ENCODE peak calls at places on chromosome 6, in eight cellular contexts. One of them, this sample, is unnamed.

GRCh38 chr6:107540465-107540857 is 50.5 kb downstream of the SOBP start:
- DNase-seq in right lobe of liver: peak
- DNase-seq in omental fat pad: no peak
- DNase-seq in epithelial cell of proximal tubule: no peak
- DNase-seq in fibroblast of the aortic adventitia: no peak
- DNase-seq in CD8-positive, alpha-beta T cell: no peak
- DNase-seq in heart right ventricle: no peak
- DNase-seq in IMR-90: peak
- DNase-seq in this sample: no peak

GRCh38 chr6:163386329-163386910 is 28.1 kb upstream of the QKI start:
- DNase-seq in IMR-90: no peak
- DNase-seq in epithelial cell of proximal tubule: no peak
- DNase-seq in right lobe of liver: no peak
- DNase-seq in omental fat pad: no peak
- DNase-seq in fibroblast of the aortic adventitia: no peak
- DNase-seq in CD8-positive, alpha-beta T cell: no peak
- DNase-seq in heart right ventricle: no peak
- DNase-seq in this sample: no peak

GRCh38 chr6:38671885-38672467 is 31.0 kb downstream of the GLO1 start:
- DNase-seq in heart right ventricle: peak
- DNase-seq in fibroblast of the aortic adventitia: peak
- DNase-seq in CD8-positive, alpha-beta T cell: peak
- DNase-seq in epithelial cell of proximal tubule: no peak
- DNase-seq in IMR-90: peak
- DNase-seq in right lobe of liver: no peak
- DNase-seq in omental fat pad: no peak
- DNase-seq in this sample: peak

GRCh38 chr6:88641178-88641903 is 322.1 kb downstream of the RNGTT start:
- DNase-seq in IMR-90: peak
- DNase-seq in right lobe of liver: no peak
- DNase-seq in fibroblast of the aortic adventitia: peak
- DNase-seq in epithelial cell of proximal tubule: no peak
- DNase-seq in omental fat pad: no peak
- DNase-seq in CD8-positive, alpha-beta T cell: no peak
- DNase-seq in heart right ventricle: no peak
- DNase-seq in this sample: no peak

GRCh38 chr6:76275746-76276145 is 203.3 kb upstream of the IMPG1 start:
- DNase-seq in IMR-90: no peak
- DNase-seq in omental fat pad: no peak
- DNase-seq in right lobe of liver: no peak
- DNase-seq in heart right ventricle: no peak
- DNase-seq in CD8-positive, alpha-beta T cell: no peak
- DNase-seq in fibroblast of the aortic adventitia: no peak
- DNase-seq in epithelial cell of proximal tubule: no peak
- DNase-seq in this sample: no peak

GRCh38 chr6:158003910-158004695 is 22.4 kb downstream of the SYNJ2 start:
- DNase-seq in fibroblast of the aortic adventitia: peak
- DNase-seq in omental fat pad: no peak
- DNase-seq in epithelial cell of proximal tubule: no peak
- DNase-seq in heart right ventricle: no peak
- DNase-seq in CD8-positive, alpha-beta T cell: no peak
- DNase-seq in right lobe of liver: no peak
- DNase-seq in IMR-90: no peak
- DNase-seq in this sample: no peak

GRCh38 chr6:71383891-71384489 is 95.4 kb downstream of the OGFRL1 start:
- DNase-seq in IMR-90: peak
- DNase-seq in omental fat pad: no peak
- DNase-seq in fibroblast of the aortic adventitia: peak
- DNase-seq in right lobe of liver: no peak
- DNase-seq in CD8-positive, alpha-beta T cell: no peak
- DNase-seq in epithelial cell of proximal tubule: no peak
- DNase-seq in heart right ventricle: peak
- DNase-seq in this sample: peak

GRCh38 chr6:80527552-80528052 is 421.1 kb downstream of the BCKDHB start:
- DNase-seq in omental fat pad: no peak
- DNase-seq in CD8-positive, alpha-beta T cell: no peak
- DNase-seq in fibroblast of the aortic adventitia: no peak
- DNase-seq in right lobe of liver: no peak
- DNase-seq in epithelial cell of proximal tubule: no peak
- DNase-seq in IMR-90: peak
- DNase-seq in heart right ventricle: no peak
- DNase-seq in this sample: no peak

GRCh38 chr6:47188588-47189021 is 121.1 kb downstream of the TNFRSF21 start:
- DNase-seq in CD8-positive, alpha-beta T cell: no peak
- DNase-seq in fibroblast of the aortic adventitia: peak
- DNase-seq in epithelial cell of proximal tubule: no peak
- DNase-seq in IMR-90: peak
- DNase-seq in right lobe of liver: peak
- DNase-seq in omental fat pad: no peak
- DNase-seq in heart right ventricle: no peak
- DNase-seq in this sample: peak

GRCh38 chr6:35149891-35150566 is 8.9 kb upstream of the TCP11 start:
- DNase-seq in CD8-positive, alpha-beta T cell: no peak
- DNase-seq in right lobe of liver: no peak
- DNase-seq in epithelial cell of proximal tubule: no peak
- DNase-seq in heart right ventricle: no peak
- DNase-seq in IMR-90: no peak
- DNase-seq in fibroblast of the aortic adventitia: no peak
- DNase-seq in omental fat pad: no peak
- DNase-seq in this sample: no peak

GRCh38 chr6:133991096-133991593 is 38.1 kb downstream of the TBPL1 start:
- DNase-seq in epithelial cell of proximal tubule: no peak
- DNase-seq in heart right ventricle: no peak
- DNase-seq in right lobe of liver: no peak
- DNase-seq in IMR-90: peak
- DNase-seq in omental fat pad: no peak
- DNase-seq in fibroblast of the aortic adventitia: peak
- DNase-seq in CD8-positive, alpha-beta T cell: no peak
- DNase-seq in this sample: peak

GRCh38 chr6:161829186-161829794 is 555.4 kb upstream of the AGPAT4 start:
- DNase-seq in CD8-positive, alpha-beta T cell: no peak
- DNase-seq in epithelial cell of proximal tubule: no peak
- DNase-seq in omental fat pad: no peak
- DNase-seq in heart right ventricle: no peak
- DNase-seq in fibroblast of the aortic adventitia: no peak
- DNase-seq in right lobe of liver: no peak
- DNase-seq in IMR-90: no peak
- DNase-seq in this sample: no peak

GRCh38 chr6:6007311-6008113 is 787 bp upstream of the NRN1 start:
- DNase-seq in heart right ventricle: peak
- DNase-seq in omental fat pad: no peak
- DNase-seq in epithelial cell of proximal tubule: no peak
- DNase-seq in IMR-90: no peak
- DNase-seq in right lobe of liver: no peak
- DNase-seq in fibroblast of the aortic adventitia: no peak
- DNase-seq in CD8-positive, alpha-beta T cell: no peak
- DNase-seq in this sample: no peak

GRCh38 chr6:1802495-1803395 is 193.0 kb downstream of the FOXC1 start:
- DNase-seq in epithelial cell of proximal tubule: no peak
- DNase-seq in IMR-90: no peak
- DNase-seq in CD8-positive, alpha-beta T cell: no peak
- DNase-seq in right lobe of liver: no peak
- DNase-seq in fibroblast of the aortic adventitia: peak
- DNase-seq in omental fat pad: no peak
- DNase-seq in heart right ventricle: no peak
- DNase-seq in this sample: no peak

GRCh38 chr6:34958748-34959147 is 69.7 kb downstream of the ANKS1A start:
- DNase-seq in heart right ventricle: no peak
- DNase-seq in fibroblast of the aortic adventitia: no peak
- DNase-seq in IMR-90: no peak
- DNase-seq in epithelial cell of proximal tubule: no peak
- DNase-seq in right lobe of liver: no peak
- DNase-seq in CD8-positive, alpha-beta T cell: no peak
- DNase-seq in omental fat pad: no peak
- DNase-seq in this sample: no peak

GRCh38 chr6:112439416-112439815 is 92.3 kb downstream of the RFPL4B start:
- DNase-seq in omental fat pad: no peak
- DNase-seq in heart right ventricle: no peak
- DNase-seq in IMR-90: no peak
- DNase-seq in right lobe of liver: no peak
- DNase-seq in CD8-positive, alpha-beta T cell: no peak
- DNase-seq in epithelial cell of proximal tubule: no peak
- DNase-seq in fibroblast of the aortic adventitia: peak
- DNase-seq in this sample: no peak

DNA sequence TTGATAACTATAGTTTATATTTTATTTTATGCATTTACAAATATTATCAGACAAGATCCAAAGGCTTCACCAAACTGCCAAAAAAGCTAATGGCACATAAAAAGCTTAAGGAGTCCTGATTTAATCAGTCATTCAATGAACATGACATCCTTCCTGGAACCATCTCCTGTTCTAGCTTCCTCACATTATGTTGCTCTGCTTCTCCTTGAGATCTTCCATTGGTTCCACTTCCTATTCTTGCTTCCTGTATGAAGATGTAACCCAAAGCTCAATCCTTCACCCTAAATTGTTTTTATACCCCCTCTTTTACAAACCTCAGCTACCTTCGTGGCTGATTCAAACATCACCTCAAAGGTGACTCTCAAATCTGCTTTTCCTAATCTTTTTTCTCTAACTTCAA is 4.5 kb upstream of the BRD2 start:
- DNase-seq in omental fat pad: no peak
- DNase-seq in right lobe of liver: no peak
- DNase-seq in heart right ventricle: no peak
- DNase-seq in CD8-positive, alpha-beta T cell: no peak
- DNase-seq in IMR-90: no peak
- DNase-seq in epithelial cell of proximal tubule: no peak
- DNase-seq in fibroblast of the aortic adventitia: no peak
- DNase-seq in this sample: no peak
- TF ChIP-seq CTCF in omental fat pad: no peak
- TF ChIP-seq CTCF in right lobe of liver: no peak
- TF ChIP-seq CTCF in heart right ventricle: no peak
- TF ChIP-seq CTCF in CD8-positive, alpha-beta T cell: no peak
- TF ChIP-seq CTCF in IMR-90: no peak
- TF ChIP-seq CTCF in epithelial cell of proximal tubule: no peak
- TF ChIP-seq CTCF in fibroblast of the aortic adventitia: no peak
- TF ChIP-seq CTCF in this sample: no peak

GRCh38 chr6:26031595-26032386 is 55.4 kb upstream of the HFE start:
- DNase-seq in heart right ventricle: peak
- DNase-seq in fibroblast of the aortic adventitia: peak
- DNase-seq in epithelial cell of proximal tubule: peak
- DNase-seq in omental fat pad: peak
- DNase-seq in CD8-positive, alpha-beta T cell: peak
- DNase-seq in right lobe of liver: peak
- DNase-seq in IMR-90: peak
- DNase-seq in this sample: peak
- TF ChIP-seq CTCF in heart right ventricle: no peak
- TF ChIP-seq CTCF in fibroblast of the aortic adventitia: peak
- TF ChIP-seq CTCF in epithelial cell of proximal tubule: peak
- TF ChIP-seq CTCF in omental fat pad: no peak
- TF ChIP-seq CTCF in CD8-positive, alpha-beta T cell: no peak
- TF ChIP-seq CTCF in right lobe of liver: peak
- TF ChIP-seq CTCF in IMR-90: peak
- TF ChIP-seq CTCF in this sample: peak

GRCh38 chr6:154410215-154410614 is 53.6 kb upstream of the IPCEF1 start:
- DNase-seq in heart right ventricle: no peak
- DNase-seq in right lobe of liver: no peak
- DNase-seq in omental fat pad: no peak
- DNase-seq in fibroblast of the aortic adventitia: no peak
- DNase-seq in epithelial cell of proximal tubule: no peak
- DNase-seq in CD8-positive, alpha-beta T cell: no peak
- DNase-seq in IMR-90: no peak
- DNase-seq in this sample: no peak

GRCh38 chr6:154411076-154411475 is 54.5 kb upstream of the IPCEF1 start:
- DNase-seq in IMR-90: no peak
- DNase-seq in right lobe of liver: no peak
- DNase-seq in fibroblast of the aortic adventitia: no peak
- DNase-seq in CD8-positive, alpha-beta T cell: no peak
- DNase-seq in omental fat pad: no peak
- DNase-seq in epithelial cell of proximal tubule: no peak
- DNase-seq in heart right ventricle: no peak
- DNase-seq in this sample: no peak

GRCh38 chr6:154407440-154407839 is 50.8 kb upstream of the IPCEF1 start:
- DNase-seq in IMR-90: no peak
- DNase-seq in right lobe of liver: no peak
- DNase-seq in heart right ventricle: no peak
- DNase-seq in omental fat pad: no peak
- DNase-seq in CD8-positive, alpha-beta T cell: no peak
- DNase-seq in fibroblast of the aortic adventitia: no peak
- DNase-seq in epithelial cell of proximal tubule: no peak
- DNase-seq in this sample: no peak

GRCh38 chr6:154410619-154411044 is 54.0 kb upstream of the IPCEF1 start:
- DNase-seq in heart right ventricle: peak
- DNase-seq in epithelial cell of proximal tubule: peak
- DNase-seq in fibroblast of the aortic adventitia: peak
- DNase-seq in omental fat pad: no peak
- DNase-seq in CD8-positive, alpha-beta T cell: no peak
- DNase-seq in right lobe of liver: no peak
- DNase-seq in IMR-90: peak
- DNase-seq in this sample: peak

GRCh38 chr6:154408906-154409500 is 52.4 kb upstream of the IPCEF1 start:
- DNase-seq in right lobe of liver: no peak
- DNase-seq in epithelial cell of proximal tubule: no peak
- DNase-seq in heart right ventricle: no peak
- DNase-seq in omental fat pad: no peak
- DNase-seq in IMR-90: peak
- DNase-seq in fibroblast of the aortic adventitia: peak
- DNase-seq in CD8-positive, alpha-beta T cell: no peak
- DNase-seq in this sample: no peak
- TF ChIP-seq CTCF in right lobe of liver: no peak
- TF ChIP-seq CTCF in epithelial cell of proximal tubule: peak
- TF ChIP-seq CTCF in heart right ventricle: peak
- TF ChIP-seq CTCF in omental fat pad: no peak
- TF ChIP-seq CTCF in IMR-90: peak
- TF ChIP-seq CTCF in fibroblast of the aortic adventitia: peak
- TF ChIP-seq CTCF in CD8-positive, alpha-beta T cell: no peak
- TF ChIP-seq CTCF in this sample: peak

GRCh38 chr6:4055420-4056041 is 23.4 kb downstream of the FAM217A start:
- DNase-seq in CD8-positive, alpha-beta T cell: no peak
- DNase-seq in right lobe of liver: no peak
- DNase-seq in IMR-90: peak
- DNase-seq in omental fat pad: no peak
- DNase-seq in fibroblast of the aortic adventitia: peak
- DNase-seq in heart right ventricle: peak
- DNase-seq in epithelial cell of proximal tubule: no peak
- DNase-seq in this sample: peak

GRCh38 chr6:4057036-4057435 is 21.9 kb downstream of the FAM217A start:
- DNase-seq in fibroblast of the aortic adventitia: no peak
- DNase-seq in heart right ventricle: no peak
- DNase-seq in epithelial cell of proximal tubule: no peak
- DNase-seq in omental fat pad: no peak
- DNase-seq in right lobe of liver: no peak
- DNase-seq in CD8-positive, alpha-beta T cell: no peak
- DNase-seq in IMR-90: no peak
- DNase-seq in this sample: no peak

DNA sequence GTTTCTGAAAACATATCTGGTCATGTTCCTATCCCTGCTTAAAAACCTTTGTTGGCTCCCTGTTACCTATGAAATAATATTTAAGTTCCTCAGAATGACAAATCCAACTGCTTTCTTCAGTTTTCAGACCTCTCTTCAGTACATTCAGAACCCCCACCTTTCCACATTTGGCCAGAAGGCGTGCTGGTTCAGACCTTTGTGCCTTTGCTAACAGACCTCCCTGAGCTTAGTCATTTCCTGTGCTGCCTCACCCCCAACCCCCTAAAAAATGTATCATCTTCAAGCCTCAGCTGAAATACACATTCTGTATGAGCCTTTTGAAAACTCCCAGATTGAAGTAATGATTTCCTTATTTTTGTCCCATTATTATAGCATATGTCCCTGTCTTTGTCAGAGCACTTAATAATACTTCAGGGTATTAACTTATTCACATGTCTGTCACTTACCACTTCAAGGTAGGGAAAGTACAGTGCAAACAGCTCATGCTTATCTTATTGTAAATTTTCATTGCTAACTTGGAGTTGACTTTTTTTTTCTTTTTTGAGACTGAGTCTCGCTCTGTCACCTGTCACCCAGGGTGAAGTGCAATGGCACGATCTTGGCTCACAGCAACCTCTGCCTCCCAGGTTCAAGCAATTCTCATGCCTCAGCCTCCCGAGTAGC is 19.7 kb downstream of the FAM217A start:
- DNase-seq in omental fat pad: no peak
- DNase-seq in epithelial cell of proximal tubule: no peak
- DNase-seq in CD8-positive, alpha-beta T cell: peak
- DNase-seq in fibroblast of the aortic adventitia: peak
- DNase-seq in right lobe of liver: peak
- DNase-seq in heart right ventricle: no peak
- DNase-seq in IMR-90: peak
- DNase-seq in this sample: peak
- TF ChIP-seq CTCF in omental fat pad: no peak
- TF ChIP-seq CTCF in epithelial cell of proximal tubule: peak
- TF ChIP-seq CTCF in CD8-positive, alpha-beta T cell: peak
- TF ChIP-seq CTCF in fibroblast of the aortic adventitia: peak
- TF ChIP-seq CTCF in right lobe of liver: no peak
- TF ChIP-seq CTCF in heart right ventricle: no peak
- TF ChIP-seq CTCF in IMR-90: peak
- TF ChIP-seq CTCF in this sample: peak